ENCODE peak calls at places on chromosome 21, in five cellular contexts. X is tibial nerve; H is brain microvascular endothelial cell; A is CD8-positive, alpha-beta T cell; Q is IMR-90. P is an unnamed sample.

GRCh38 chr21:28142692-28143091 is 850.0 kb downstream of the LTN1 start:
- DNase-seq in X (no peak), H (peak; percentile 69), A (no peak), Q (peak; percentile 91), P (no peak)

GRCh38 chr21:45706299-45706698 is 62.8 kb downstream of the PCBP3 start:
- DNase-seq in X (no peak), H (no peak), A (no peak), Q (no peak), P (no peak)

GRCh38 chr21:33238565-33239255 is 9.0 kb downstream of the IFNAR2 start:
- DNase-seq in X (no peak), H (no peak), A (no peak), Q (no peak), P (no peak)

GRCh38 chr21:33261635-33262034 is 4.5 kb upstream of the IL10RB start:
- DNase-seq in X (no peak), H (peak; percentile 62), A (no peak), Q (peak; percentile 62), P (no peak)

GRCh38 chr21:46092026-46092764 is 5.7 kb upstream of the COL6A2 start:
- DNase-seq in X (peak; percentile 61), H (peak; percentile 93), A (no peak), Q (peak; percentile 99), P (no peak)

GRCh38 chr21:24290151-24290833 is 1317.0 kb downstream of the MRPL39 start:
- DNase-seq in X (no peak), H (no peak), A (peak; percentile 4), Q (no peak), P (no peak)

GRCh38 chr21:15063821-15064575 is 802 bp downstream of the NRIP1 start:
- DNase-seq in X (peak; percentile 22), H (peak; percentile 5), A (no peak), Q (no peak), P (peak; percentile 38)

GRCh38 chr21:20789696-20790095 is 208.5 kb upstream of the NCAM2 start:
- DNase-seq in X (no peak), H (no peak), A (no peak), Q (no peak), P (peak; percentile 5)

GRCh38 chr21:44920694-44921604 is at the start of gene ITGB2:
- DNase-seq in X (no peak), H (no peak), A (peak; percentile 28), Q (no peak), P (no peak)

GRCh38 chr21:45613396-45613795 is 30.1 kb upstream of the PCBP3 start:
- DNase-seq in X (no peak), H (no peak), A (no peak), Q (no peak), P (no peak)

GRCh38 chr21:45461369-45461750 is 56.4 kb downstream of the COL18A1 start:
- DNase-seq in X (no peak), H (no peak), A (no peak), Q (no peak), P (no peak)

GRCh38 chr21:44891631-44892031 is 18.1 kb upstream of the PTTG1IP start:
- DNase-seq in X (no peak), H (no peak), A (no peak), Q (no peak), P (no peak)

DNA sequence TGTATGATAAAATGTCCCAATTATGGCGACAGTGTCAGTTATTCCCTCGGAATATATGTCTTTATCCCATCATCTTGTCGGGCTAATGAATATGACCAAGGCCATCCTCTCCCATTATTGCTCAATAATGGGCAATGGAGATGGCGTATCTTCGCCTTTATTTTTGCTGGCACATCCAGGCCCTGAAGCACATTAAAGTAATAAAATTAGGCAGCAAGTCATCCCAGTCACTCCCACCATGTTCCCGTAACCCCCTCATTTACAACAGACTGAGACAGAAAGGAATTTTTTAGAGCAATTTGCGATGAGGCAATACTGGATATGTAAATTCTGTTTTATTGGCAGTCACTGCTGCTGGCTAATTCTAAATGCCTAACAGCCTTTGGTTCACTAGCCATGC is 35.3 kb downstream of the CLIC6 start:
- DNase-seq in X (no peak), H (no peak), A (no peak), Q (peak; percentile 40), P (no peak)
- H3K27ac ChIP-seq in X (peak overlapping the region; percentile 80), H (no peak overlapping the region), A (no peak overlapping the region), Q (no peak overlapping the region), P (peak overlapping the region; percentile 85)

GRCh38 chr21:42220138-42220701 is 1.3 kb downstream of the ABCG1 start:
- DNase-seq in X (no peak), H (peak; percentile 38), A (peak; percentile 52), Q (peak; percentile 82), P (peak; percentile 69)
- H3K27ac ChIP-seq in X (peak overlapping the region; percentile 87), H (peak overlapping the region; percentile 4), A (peak overlapping the region; percentile 91), Q (peak overlapping the region; percentile 45), P (peak overlapping the region; percentile 77)

GRCh38 chr21:39659070-39659815 is 46.5 kb downstream of the B3GALT5 start:
- DNase-seq in X (no peak), H (no peak), A (no peak), Q (no peak), P (no peak)

GRCh38 chr21:39656209-39656608 is 43.5 kb downstream of the B3GALT5 start:
- DNase-seq in X (no peak), H (no peak), A (no peak), Q (no peak), P (no peak)

GRCh38 chr21:39655589-39655988 is 42.8 kb downstream of the B3GALT5 start:
- DNase-seq in X (no peak), H (no peak), A (no peak), Q (no peak), P (no peak)

GRCh38 chr21:39658066-39658465 is 45.3 kb downstream of the B3GALT5 start:
- DNase-seq in X (no peak), H (no peak), A (no peak), Q (no peak), P (no peak)

GRCh38 chr21:39657091-39657689 is 44.5 kb downstream of the B3GALT5 start:
- DNase-seq in X (no peak), H (no peak), A (no peak), Q (no peak), P (no peak)
- H3K27ac ChIP-seq in X (no peak overlapping the region), H (no peak overlapping the region), A (no peak overlapping the region), Q (no peak overlapping the region), P (no peak overlapping the region)

DNA sequence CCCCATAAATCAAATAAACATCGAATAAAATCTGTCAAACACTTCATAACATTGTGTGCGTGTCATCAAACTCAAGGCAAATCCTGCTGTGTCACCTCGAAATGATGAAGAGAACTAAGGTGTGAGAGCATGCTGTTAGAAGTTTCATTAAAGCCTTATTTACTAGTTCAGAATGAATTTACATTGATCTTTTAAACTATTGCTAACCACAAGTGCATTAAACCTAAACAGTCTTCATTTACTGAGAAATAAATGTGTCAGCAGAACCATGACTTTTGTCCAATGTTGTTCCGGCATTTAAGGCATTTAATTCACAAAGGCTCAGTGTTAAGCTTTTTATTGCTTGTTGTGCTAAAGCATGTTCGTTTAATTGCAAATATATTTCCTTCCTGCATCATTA is 474.4 kb downstream of the SETD4 start:
- DNase-seq in X (no peak), H (no peak), A (no peak), Q (no peak), P (peak; percentile 4)
- H3K27ac ChIP-seq in X (no peak overlapping the region), H (no peak overlapping the region), A (no peak overlapping the region), Q (no peak overlapping the region), P (no peak overlapping the region)

P was measured in RWPE1.